ENCODE peak calls at places on chromosome 20, in ten cellular contexts. One of them, this sample, is unnamed.

GRCh38 chr20:52539891-52540290 is 348.3 kb upstream of the ZFP64 start:
- DNase-seq in stimulated activated CD4-positive, alpha-beta T cell treated with anti-CD3 and anti-CD28 coated beads, TNF-alpha, amount 100 ng/mL, for 1 hour: no peak
- DNase-seq in GM20000: no peak
- DNase-seq in D341Med: no peak
- DNase-seq in NCI-H2081 treated with DMSO at 0.1 percent for 48 hours: no peak
- DNase-seq in cardiac fibroblast: no peak
- DNase-seq in GM19239: no peak
- DNase-seq in BE2C: no peak
- DNase-seq in anterior cingulate cortex: no peak
- DNase-seq in Kasumi-1: no peak
- DNase-seq in this sample: no peak

GRCh38 chr20:25251558-25251957 is 3.7 kb downstream of the PYGB start:
- DNase-seq in stimulated activated CD4-positive, alpha-beta T cell treated with anti-CD3 and anti-CD28 coated beads, TNF-alpha, amount 100 ng/mL, for 1 hour: no peak
- DNase-seq in GM20000: no peak
- DNase-seq in D341Med: no peak
- DNase-seq in NCI-H2081 treated with DMSO at 0.1 percent for 48 hours: no peak
- DNase-seq in cardiac fibroblast: peak
- DNase-seq in GM19239: no peak
- DNase-seq in BE2C: no peak
- DNase-seq in anterior cingulate cortex: no peak
- DNase-seq in Kasumi-1: no peak
- DNase-seq in this sample: no peak

GRCh38 chr20:1934162-1934561 is 39.0 kb downstream of the SIRPA start:
- DNase-seq in stimulated activated CD4-positive, alpha-beta T cell treated with anti-CD3 and anti-CD28 coated beads, TNF-alpha, amount 100 ng/mL, for 1 hour: no peak
- DNase-seq in GM20000: no peak
- DNase-seq in D341Med: no peak
- DNase-seq in NCI-H2081 treated with DMSO at 0.1 percent for 48 hours: no peak
- DNase-seq in cardiac fibroblast: peak
- DNase-seq in GM19239: no peak
- DNase-seq in BE2C: no peak
- DNase-seq in anterior cingulate cortex: no peak
- DNase-seq in Kasumi-1: no peak
- DNase-seq in this sample: no peak

GRCh38 chr20:22861990-22862389 is 173.1 kb upstream of the SSTR4 start:
- DNase-seq in stimulated activated CD4-positive, alpha-beta T cell treated with anti-CD3 and anti-CD28 coated beads, TNF-alpha, amount 100 ng/mL, for 1 hour: no peak
- DNase-seq in GM20000: no peak
- DNase-seq in D341Med: no peak
- DNase-seq in NCI-H2081 treated with DMSO at 0.1 percent for 48 hours: no peak
- DNase-seq in cardiac fibroblast: peak
- DNase-seq in GM19239: no peak
- DNase-seq in BE2C: no peak
- DNase-seq in anterior cingulate cortex: no peak
- DNase-seq in Kasumi-1: no peak
- DNase-seq in this sample: no peak

GRCh38 chr20:58752565-58752964 is 60.0 kb downstream of the NPEPL1 start:
- DNase-seq in stimulated activated CD4-positive, alpha-beta T cell treated with anti-CD3 and anti-CD28 coated beads, TNF-alpha, amount 100 ng/mL, for 1 hour: no peak
- DNase-seq in GM20000: no peak
- DNase-seq in D341Med: peak
- DNase-seq in NCI-H2081 treated with DMSO at 0.1 percent for 48 hours: no peak
- DNase-seq in cardiac fibroblast: no peak
- DNase-seq in GM19239: no peak
- DNase-seq in BE2C: no peak
- DNase-seq in anterior cingulate cortex: no peak
- DNase-seq in Kasumi-1: no peak
- DNase-seq in this sample: no peak

GRCh38 chr20:33576432-33576883 is 85.7 kb upstream of the C20orf144 start:
- DNase-seq in stimulated activated CD4-positive, alpha-beta T cell treated with anti-CD3 and anti-CD28 coated beads, TNF-alpha, amount 100 ng/mL, for 1 hour: no peak
- DNase-seq in GM20000: no peak
- DNase-seq in D341Med: peak
- DNase-seq in NCI-H2081 treated with DMSO at 0.1 percent for 48 hours: no peak
- DNase-seq in cardiac fibroblast: no peak
- DNase-seq in GM19239: no peak
- DNase-seq in BE2C: peak
- DNase-seq in anterior cingulate cortex: no peak
- DNase-seq in Kasumi-1: no peak
- DNase-seq in this sample: no peak

GRCh38 chr20:32968833-32969241 is 35.4 kb downstream of the SUN5 start:
- DNase-seq in stimulated activated CD4-positive, alpha-beta T cell treated with anti-CD3 and anti-CD28 coated beads, TNF-alpha, amount 100 ng/mL, for 1 hour: no peak
- DNase-seq in GM20000: no peak
- DNase-seq in D341Med: peak
- DNase-seq in NCI-H2081 treated with DMSO at 0.1 percent for 48 hours: no peak
- DNase-seq in cardiac fibroblast: no peak
- DNase-seq in GM19239: no peak
- DNase-seq in BE2C: no peak
- DNase-seq in anterior cingulate cortex: no peak
- DNase-seq in Kasumi-1: no peak
- DNase-seq in this sample: no peak

GRCh38 chr20:57790176-57790575 is 80.4 kb upstream of the PMEPA1 start:
- DNase-seq in stimulated activated CD4-positive, alpha-beta T cell treated with anti-CD3 and anti-CD28 coated beads, TNF-alpha, amount 100 ng/mL, for 1 hour: no peak
- DNase-seq in GM20000: no peak
- DNase-seq in D341Med: no peak
- DNase-seq in NCI-H2081 treated with DMSO at 0.1 percent for 48 hours: no peak
- DNase-seq in cardiac fibroblast: no peak
- DNase-seq in GM19239: no peak
- DNase-seq in BE2C: no peak
- DNase-seq in anterior cingulate cortex: no peak
- DNase-seq in Kasumi-1: no peak
- DNase-seq in this sample: no peak

GRCh38 chr20:25468126-25469075 is 60.9 kb downstream of the GINS1 start:
- DNase-seq in stimulated activated CD4-positive, alpha-beta T cell treated with anti-CD3 and anti-CD28 coated beads, TNF-alpha, amount 100 ng/mL, for 1 hour: no peak
- DNase-seq in GM20000: no peak
- DNase-seq in D341Med: no peak
- DNase-seq in NCI-H2081 treated with DMSO at 0.1 percent for 48 hours: no peak
- DNase-seq in cardiac fibroblast: no peak
- DNase-seq in GM19239: no peak
- DNase-seq in BE2C: no peak
- DNase-seq in anterior cingulate cortex: no peak
- DNase-seq in Kasumi-1: no peak
- DNase-seq in this sample: no peak

GRCh38 chr20:19552144-19552895 is 205.7 kb upstream of the RIN2 start:
- DNase-seq in stimulated activated CD4-positive, alpha-beta T cell treated with anti-CD3 and anti-CD28 coated beads, TNF-alpha, amount 100 ng/mL, for 1 hour: no peak
- DNase-seq in GM20000: no peak
- DNase-seq in D341Med: no peak
- DNase-seq in NCI-H2081 treated with DMSO at 0.1 percent for 48 hours: no peak
- DNase-seq in cardiac fibroblast: peak
- DNase-seq in GM19239: no peak
- DNase-seq in BE2C: no peak
- DNase-seq in anterior cingulate cortex: no peak
- DNase-seq in Kasumi-1: no peak
- DNase-seq in this sample: no peak

GRCh38 chr20:51802170-51802745 is at the start of gene SALL4:
- DNase-seq in stimulated activated CD4-positive, alpha-beta T cell treated with anti-CD3 and anti-CD28 coated beads, TNF-alpha, amount 100 ng/mL, for 1 hour: no peak
- DNase-seq in GM20000: no peak
- DNase-seq in D341Med: peak
- DNase-seq in NCI-H2081 treated with DMSO at 0.1 percent for 48 hours: no peak
- DNase-seq in cardiac fibroblast: no peak
- DNase-seq in GM19239: no peak
- DNase-seq in BE2C: peak
- DNase-seq in anterior cingulate cortex: no peak
- DNase-seq in Kasumi-1: no peak
- DNase-seq in this sample: no peak

GRCh38 chr20:36101201-36101600 is 53.3 kb upstream of the EPB41L1 start:
- DNase-seq in stimulated activated CD4-positive, alpha-beta T cell treated with anti-CD3 and anti-CD28 coated beads, TNF-alpha, amount 100 ng/mL, for 1 hour: no peak
- DNase-seq in GM20000: no peak
- DNase-seq in D341Med: no peak
- DNase-seq in NCI-H2081 treated with DMSO at 0.1 percent for 48 hours: no peak
- DNase-seq in cardiac fibroblast: no peak
- DNase-seq in GM19239: no peak
- DNase-seq in BE2C: peak
- DNase-seq in anterior cingulate cortex: no peak
- DNase-seq in Kasumi-1: no peak
- DNase-seq in this sample: no peak

GRCh38 chr20:945841-946240 is 29.7 kb upstream of the ANGPT4 start:
- DNase-seq in stimulated activated CD4-positive, alpha-beta T cell treated with anti-CD3 and anti-CD28 coated beads, TNF-alpha, amount 100 ng/mL, for 1 hour: no peak
- DNase-seq in GM20000: no peak
- DNase-seq in D341Med: no peak
- DNase-seq in NCI-H2081 treated with DMSO at 0.1 percent for 48 hours: no peak
- DNase-seq in cardiac fibroblast: no peak
- DNase-seq in GM19239: no peak
- DNase-seq in BE2C: no peak
- DNase-seq in anterior cingulate cortex: no peak
- DNase-seq in Kasumi-1: no peak
- DNase-seq in this sample: no peak

GRCh38 chr20:41080866-41081265 is 52.2 kb downstream of the TOP1 start:
- DNase-seq in stimulated activated CD4-positive, alpha-beta T cell treated with anti-CD3 and anti-CD28 coated beads, TNF-alpha, amount 100 ng/mL, for 1 hour: no peak
- DNase-seq in GM20000: no peak
- DNase-seq in D341Med: no peak
- DNase-seq in NCI-H2081 treated with DMSO at 0.1 percent for 48 hours: no peak
- DNase-seq in cardiac fibroblast: no peak
- DNase-seq in GM19239: no peak
- DNase-seq in BE2C: no peak
- DNase-seq in anterior cingulate cortex: no peak
- DNase-seq in Kasumi-1: no peak
- DNase-seq in this sample: no peak

GRCh38 chr20:5863040-5863811 is 87.1 kb downstream of the TRMT6 start:
- DNase-seq in stimulated activated CD4-positive, alpha-beta T cell treated with anti-CD3 and anti-CD28 coated beads, TNF-alpha, amount 100 ng/mL, for 1 hour: no peak
- DNase-seq in GM20000: no peak
- DNase-seq in D341Med: no peak
- DNase-seq in NCI-H2081 treated with DMSO at 0.1 percent for 48 hours: no peak
- DNase-seq in cardiac fibroblast: peak
- DNase-seq in GM19239: no peak
- DNase-seq in BE2C: no peak
- DNase-seq in anterior cingulate cortex: no peak
- DNase-seq in Kasumi-1: peak
- DNase-seq in this sample: no peak

GRCh38 chr20:682123-682522 is 6.5 kb upstream of the SCRT2 start:
- DNase-seq in stimulated activated CD4-positive, alpha-beta T cell treated with anti-CD3 and anti-CD28 coated beads, TNF-alpha, amount 100 ng/mL, for 1 hour: no peak
- DNase-seq in GM20000: no peak
- DNase-seq in D341Med: no peak
- DNase-seq in NCI-H2081 treated with DMSO at 0.1 percent for 48 hours: no peak
- DNase-seq in cardiac fibroblast: no peak
- DNase-seq in GM19239: no peak
- DNase-seq in BE2C: no peak
- DNase-seq in anterior cingulate cortex: no peak
- DNase-seq in Kasumi-1: no peak
- DNase-seq in this sample: no peak

GRCh38 chr20:44959082-44959895 is 908 bp downstream of the TOMM34 start:
- DNase-seq in stimulated activated CD4-positive, alpha-beta T cell treated with anti-CD3 and anti-CD28 coated beads, TNF-alpha, amount 100 ng/mL, for 1 hour: peak
- DNase-seq in GM20000: peak
- DNase-seq in D341Med: no peak
- DNase-seq in NCI-H2081 treated with DMSO at 0.1 percent for 48 hours: no peak
- DNase-seq in cardiac fibroblast: peak
- DNase-seq in GM19239: no peak
- DNase-seq in BE2C: no peak
- DNase-seq in anterior cingulate cortex: no peak
- DNase-seq in Kasumi-1: peak
- DNase-seq in this sample: peak

GRCh38 chr20:34792687-34793363 is 32.6 kb downstream of the NCOA6 start:
- DNase-seq in stimulated activated CD4-positive, alpha-beta T cell treated with anti-CD3 and anti-CD28 coated beads, TNF-alpha, amount 100 ng/mL, for 1 hour: no peak
- DNase-seq in GM20000: no peak
- DNase-seq in D341Med: no peak
- DNase-seq in NCI-H2081 treated with DMSO at 0.1 percent for 48 hours: no peak
- DNase-seq in cardiac fibroblast: no peak
- DNase-seq in GM19239: no peak
- DNase-seq in BE2C: no peak
- DNase-seq in anterior cingulate cortex: no peak
- DNase-seq in Kasumi-1: no peak
- DNase-seq in this sample: no peak

GRCh38 chr20:38023181-38024085 is 9.8 kb downstream of the TTI1 start:
- DNase-seq in stimulated activated CD4-positive, alpha-beta T cell treated with anti-CD3 and anti-CD28 coated beads, TNF-alpha, amount 100 ng/mL, for 1 hour: no peak
- DNase-seq in GM20000: no peak
- DNase-seq in D341Med: no peak
- DNase-seq in NCI-H2081 treated with DMSO at 0.1 percent for 48 hours: no peak
- DNase-seq in cardiac fibroblast: peak
- DNase-seq in GM19239: no peak
- DNase-seq in BE2C: no peak
- DNase-seq in anterior cingulate cortex: no peak
- DNase-seq in Kasumi-1: peak
- DNase-seq in this sample: no peak

GRCh38 chr20:37992802-37993538 is 40.3 kb downstream of the TTI1 start:
- DNase-seq in stimulated activated CD4-positive, alpha-beta T cell treated with anti-CD3 and anti-CD28 coated beads, TNF-alpha, amount 100 ng/mL, for 1 hour: no peak
- DNase-seq in GM20000: peak
- DNase-seq in D341Med: peak
- DNase-seq in NCI-H2081 treated with DMSO at 0.1 percent for 48 hours: no peak
- DNase-seq in cardiac fibroblast: peak
- DNase-seq in GM19239: peak
- DNase-seq in BE2C: no peak
- DNase-seq in anterior cingulate cortex: no peak
- DNase-seq in Kasumi-1: peak
- DNase-seq in this sample: no peak

GRCh38 chr20:63854766-63855362 is 6.4 kb upstream of the ABHD16B start:
- DNase-seq in stimulated activated CD4-positive, alpha-beta T cell treated with anti-CD3 and anti-CD28 coated beads, TNF-alpha, amount 100 ng/mL, for 1 hour: no peak
- DNase-seq in GM20000: no peak
- DNase-seq in D341Med: no peak
- DNase-seq in NCI-H2081 treated with DMSO at 0.1 percent for 48 hours: no peak
- DNase-seq in cardiac fibroblast: no peak
- DNase-seq in GM19239: no peak
- DNase-seq in BE2C: no peak
- DNase-seq in anterior cingulate cortex: no peak
- DNase-seq in Kasumi-1: no peak
- DNase-seq in this sample: no peak

GRCh38 chr20:324177-325042 is 942 bp upstream of the SOX12 start:
- DNase-seq in stimulated activated CD4-positive, alpha-beta T cell treated with anti-CD3 and anti-CD28 coated beads, TNF-alpha, amount 100 ng/mL, for 1 hour: peak
- DNase-seq in GM20000: peak
- DNase-seq in D341Med: peak
- DNase-seq in NCI-H2081 treated with DMSO at 0.1 percent for 48 hours: peak
- DNase-seq in cardiac fibroblast: peak
- DNase-seq in GM19239: peak
- DNase-seq in BE2C: peak
- DNase-seq in anterior cingulate cortex: peak
- DNase-seq in Kasumi-1: peak
- DNase-seq in this sample: peak

GRCh38 chr20:3712279-3712873 is at the start of gene SIGLEC1:
- DNase-seq in stimulated activated CD4-positive, alpha-beta T cell treated with anti-CD3 and anti-CD28 coated beads, TNF-alpha, amount 100 ng/mL, for 1 hour: no peak
- DNase-seq in GM20000: no peak
- DNase-seq in D341Med: no peak
- DNase-seq in NCI-H2081 treated with DMSO at 0.1 percent for 48 hours: no peak
- DNase-seq in cardiac fibroblast: no peak
- DNase-seq in GM19239: no peak
- DNase-seq in BE2C: no peak
- DNase-seq in anterior cingulate cortex: no peak
- DNase-seq in Kasumi-1: peak
- DNase-seq in this sample: no peak

This sample was measured in thoracic aorta.